ENCODE peak calls at places on chromosomes 1 and 21, in eight cellular contexts. One of them, this sample, is unnamed.

GRCh38 chr1:234589854-234590620 is 19.9 kb downstream of the IRF2BP2 start:
- DNase-seq in GM13976: no peak
- DNase-seq in colonic mucosa: no peak
- DNase-seq in choroid plexus epithelial cell: peak
- DNase-seq in GM10248: no peak
- DNase-seq in right lobe of liver: no peak
- DNase-seq in BJ: no peak
- DNase-seq in thoracic aorta: no peak
- DNase-seq in this sample: no peak

GRCh38 chr1:244837597-244838258 is 2.3 kb downstream of the COX20 start:
- DNase-seq in GM13976: no peak
- DNase-seq in colonic mucosa: no peak
- DNase-seq in choroid plexus epithelial cell: no peak
- DNase-seq in GM10248: no peak
- DNase-seq in right lobe of liver: no peak
- DNase-seq in BJ: no peak
- DNase-seq in thoracic aorta: no peak
- DNase-seq in this sample: no peak

GRCh38 chr21:18985584-18985983 is 582.0 kb upstream of the TMPRSS15 start:
- DNase-seq in GM13976: no peak
- DNase-seq in colonic mucosa: no peak
- DNase-seq in choroid plexus epithelial cell: no peak
- DNase-seq in GM10248: no peak
- DNase-seq in right lobe of liver: no peak
- DNase-seq in BJ: no peak
- DNase-seq in thoracic aorta: no peak
- DNase-seq in this sample: no peak

GRCh38 chr1:20233394-20233793 is 47.1 kb upstream of the PLA2G2C start:
- DNase-seq in GM13976: peak
- DNase-seq in colonic mucosa: no peak
- DNase-seq in choroid plexus epithelial cell: peak
- DNase-seq in GM10248: peak
- DNase-seq in right lobe of liver: no peak
- DNase-seq in BJ: no peak
- DNase-seq in thoracic aorta: no peak
- DNase-seq in this sample: peak

GRCh38 chr1:175207971-175208370 is 15.4 kb upstream of the KIAA0040 start:
- DNase-seq in GM13976: no peak
- DNase-seq in colonic mucosa: no peak
- DNase-seq in choroid plexus epithelial cell: no peak
- DNase-seq in GM10248: no peak
- DNase-seq in right lobe of liver: no peak
- DNase-seq in BJ: no peak
- DNase-seq in thoracic aorta: no peak
- DNase-seq in this sample: no peak

GRCh38 chr1:157107702-157108101 is 8.1 kb upstream of the ETV3L start:
- DNase-seq in GM13976: no peak
- DNase-seq in colonic mucosa: no peak
- DNase-seq in choroid plexus epithelial cell: no peak
- DNase-seq in GM10248: no peak
- DNase-seq in right lobe of liver: no peak
- DNase-seq in BJ: no peak
- DNase-seq in thoracic aorta: no peak
- DNase-seq in this sample: no peak

GRCh38 chr21:39004776-39005605 is 178.3 kb downstream of the PSMG1 start:
- DNase-seq in GM13976: no peak
- DNase-seq in colonic mucosa: peak
- DNase-seq in choroid plexus epithelial cell: peak
- DNase-seq in GM10248: no peak
- DNase-seq in right lobe of liver: peak
- DNase-seq in BJ: no peak
- DNase-seq in thoracic aorta: no peak
- DNase-seq in this sample: no peak

GRCh38 chr21:34544032-34544496 is 32.1 kb upstream of the KCNE1 start:
- DNase-seq in GM13976: no peak
- DNase-seq in colonic mucosa: peak
- DNase-seq in choroid plexus epithelial cell: peak
- DNase-seq in GM10248: no peak
- DNase-seq in right lobe of liver: peak
- DNase-seq in BJ: no peak
- DNase-seq in thoracic aorta: no peak
- DNase-seq in this sample: no peak

GRCh38 chr1:9181176-9181906 is 52.4 kb upstream of the GPR157 start:
- DNase-seq in GM13976: peak
- DNase-seq in colonic mucosa: peak
- DNase-seq in choroid plexus epithelial cell: peak
- DNase-seq in GM10248: peak
- DNase-seq in right lobe of liver: peak
- DNase-seq in BJ: no peak
- DNase-seq in thoracic aorta: no peak
- DNase-seq in this sample: peak

GRCh38 chr1:25590096-25590824 is 26.3 kb upstream of the MAN1C1 start:
- DNase-seq in GM13976: no peak
- DNase-seq in colonic mucosa: no peak
- DNase-seq in choroid plexus epithelial cell: peak
- DNase-seq in GM10248: no peak
- DNase-seq in right lobe of liver: no peak
- DNase-seq in BJ: no peak
- DNase-seq in thoracic aorta: peak
- DNase-seq in this sample: no peak

GRCh38 chr1:238596703-238597102 is 706.0 kb upstream of the ZP4 start:
- DNase-seq in GM13976: no peak
- DNase-seq in colonic mucosa: no peak
- DNase-seq in choroid plexus epithelial cell: no peak
- DNase-seq in GM10248: no peak
- DNase-seq in right lobe of liver: no peak
- DNase-seq in BJ: no peak
- DNase-seq in thoracic aorta: no peak
- DNase-seq in this sample: no peak

GRCh38 chr21:16072692-16073091 is 342.9 kb downstream of the USP25 start:
- DNase-seq in GM13976: no peak
- DNase-seq in colonic mucosa: no peak
- DNase-seq in choroid plexus epithelial cell: peak
- DNase-seq in GM10248: no peak
- DNase-seq in right lobe of liver: no peak
- DNase-seq in BJ: peak
- DNase-seq in thoracic aorta: no peak
- DNase-seq in this sample: no peak

GRCh38 chr1:36008546-36009197 is 75.2 kb upstream of the TEKT2 start:
- DNase-seq in GM13976: no peak
- DNase-seq in colonic mucosa: no peak
- DNase-seq in choroid plexus epithelial cell: peak
- DNase-seq in GM10248: no peak
- DNase-seq in right lobe of liver: no peak
- DNase-seq in BJ: peak
- DNase-seq in thoracic aorta: no peak
- DNase-seq in this sample: no peak

GRCh38 chr21:9737871-9738520 is 783.4 kb upstream of the TPTE start:
- DNase-seq in GM13976: no peak
- DNase-seq in colonic mucosa: no peak
- DNase-seq in choroid plexus epithelial cell: no peak
- DNase-seq in GM10248: no peak
- DNase-seq in right lobe of liver: no peak
- DNase-seq in BJ: no peak
- DNase-seq in thoracic aorta: no peak
- DNase-seq in this sample: no peak

GRCh38 chr1:156772728-156773497 is 5.6 kb downstream of the PRCC start:
- DNase-seq in GM13976: no peak
- DNase-seq in colonic mucosa: no peak
- DNase-seq in choroid plexus epithelial cell: no peak
- DNase-seq in GM10248: no peak
- DNase-seq in right lobe of liver: no peak
- DNase-seq in BJ: no peak
- DNase-seq in thoracic aorta: no peak
- DNase-seq in this sample: no peak

GRCh38 chr1:89918794-89919155 is 76.1 kb upstream of the ZNF326 start:
- DNase-seq in GM13976: no peak
- DNase-seq in colonic mucosa: no peak
- DNase-seq in choroid plexus epithelial cell: no peak
- DNase-seq in GM10248: no peak
- DNase-seq in right lobe of liver: no peak
- DNase-seq in BJ: no peak
- DNase-seq in thoracic aorta: no peak
- DNase-seq in this sample: no peak

GRCh38 chr21:32562426-32562825 is 22.9 kb downstream of the TCP10L start:
- DNase-seq in GM13976: no peak
- DNase-seq in colonic mucosa: no peak
- DNase-seq in choroid plexus epithelial cell: peak
- DNase-seq in GM10248: no peak
- DNase-seq in right lobe of liver: no peak
- DNase-seq in BJ: peak
- DNase-seq in thoracic aorta: peak
- DNase-seq in this sample: no peak
- TF ChIP-seq CTCF in GM13976: no peak
- TF ChIP-seq CTCF in colonic mucosa: no peak
- TF ChIP-seq CTCF in choroid plexus epithelial cell: peak
- TF ChIP-seq CTCF in GM10248: no peak
- TF ChIP-seq CTCF in right lobe of liver: peak
- TF ChIP-seq CTCF in BJ: peak
- TF ChIP-seq CTCF in thoracic aorta: peak
- TF ChIP-seq CTCF in this sample: no peak

GRCh38 chr1:32749726-32750224 is 47.2 kb upstream of the SYNC start:
- DNase-seq in GM13976: no peak
- DNase-seq in colonic mucosa: no peak
- DNase-seq in choroid plexus epithelial cell: no peak
- DNase-seq in GM10248: no peak
- DNase-seq in right lobe of liver: no peak
- DNase-seq in BJ: no peak
- DNase-seq in thoracic aorta: no peak
- DNase-seq in this sample: no peak
- TF ChIP-seq CTCF in GM13976: no peak
- TF ChIP-seq CTCF in colonic mucosa: no peak
- TF ChIP-seq CTCF in choroid plexus epithelial cell: no peak
- TF ChIP-seq CTCF in GM10248: no peak
- TF ChIP-seq CTCF in right lobe of liver: no peak
- TF ChIP-seq CTCF in BJ: no peak
- TF ChIP-seq CTCF in thoracic aorta: no peak
- TF ChIP-seq CTCF in this sample: no peak

GRCh38 chr1:162040657-162041056 is 17.0 kb upstream of the OLFML2B start:
- DNase-seq in GM13976: no peak
- DNase-seq in colonic mucosa: no peak
- DNase-seq in choroid plexus epithelial cell: peak
- DNase-seq in GM10248: no peak
- DNase-seq in right lobe of liver: no peak
- DNase-seq in BJ: no peak
- DNase-seq in thoracic aorta: no peak
- DNase-seq in this sample: no peak
- TF ChIP-seq CTCF in GM13976: no peak
- TF ChIP-seq CTCF in colonic mucosa: peak
- TF ChIP-seq CTCF in choroid plexus epithelial cell: peak
- TF ChIP-seq CTCF in GM10248: peak
- TF ChIP-seq CTCF in right lobe of liver: peak
- TF ChIP-seq CTCF in BJ: peak
- TF ChIP-seq CTCF in thoracic aorta: no peak
- TF ChIP-seq CTCF in this sample: peak

DNA sequence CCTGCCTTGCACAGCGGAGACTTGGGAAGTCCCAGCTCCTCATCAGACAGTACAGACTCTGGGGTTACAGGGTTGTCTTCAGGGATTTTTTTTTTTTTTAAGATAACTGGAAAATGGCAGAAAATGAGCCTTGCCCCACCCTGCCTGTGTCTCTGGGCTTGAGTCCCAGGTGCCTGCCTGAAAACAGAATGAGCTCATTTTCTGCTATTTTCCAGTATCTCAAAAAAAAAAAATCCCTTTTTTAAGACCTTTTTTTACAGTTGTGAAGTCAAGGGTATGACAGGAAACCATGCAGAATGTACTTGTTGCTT is 10.1 kb downstream of the SLX9 start:
- DNase-seq in GM13976: no peak
- DNase-seq in colonic mucosa: no peak
- DNase-seq in choroid plexus epithelial cell: no peak
- DNase-seq in GM10248: no peak
- DNase-seq in right lobe of liver: no peak
- DNase-seq in BJ: no peak
- DNase-seq in thoracic aorta: no peak
- DNase-seq in this sample: no peak
- TF ChIP-seq CTCF in GM13976: no peak
- TF ChIP-seq CTCF in colonic mucosa: peak
- TF ChIP-seq CTCF in choroid plexus epithelial cell: no peak
- TF ChIP-seq CTCF in GM10248: no peak
- TF ChIP-seq CTCF in right lobe of liver: no peak
- TF ChIP-seq CTCF in BJ: no peak
- TF ChIP-seq CTCF in thoracic aorta: peak
- TF ChIP-seq CTCF in this sample: no peak

DNA sequence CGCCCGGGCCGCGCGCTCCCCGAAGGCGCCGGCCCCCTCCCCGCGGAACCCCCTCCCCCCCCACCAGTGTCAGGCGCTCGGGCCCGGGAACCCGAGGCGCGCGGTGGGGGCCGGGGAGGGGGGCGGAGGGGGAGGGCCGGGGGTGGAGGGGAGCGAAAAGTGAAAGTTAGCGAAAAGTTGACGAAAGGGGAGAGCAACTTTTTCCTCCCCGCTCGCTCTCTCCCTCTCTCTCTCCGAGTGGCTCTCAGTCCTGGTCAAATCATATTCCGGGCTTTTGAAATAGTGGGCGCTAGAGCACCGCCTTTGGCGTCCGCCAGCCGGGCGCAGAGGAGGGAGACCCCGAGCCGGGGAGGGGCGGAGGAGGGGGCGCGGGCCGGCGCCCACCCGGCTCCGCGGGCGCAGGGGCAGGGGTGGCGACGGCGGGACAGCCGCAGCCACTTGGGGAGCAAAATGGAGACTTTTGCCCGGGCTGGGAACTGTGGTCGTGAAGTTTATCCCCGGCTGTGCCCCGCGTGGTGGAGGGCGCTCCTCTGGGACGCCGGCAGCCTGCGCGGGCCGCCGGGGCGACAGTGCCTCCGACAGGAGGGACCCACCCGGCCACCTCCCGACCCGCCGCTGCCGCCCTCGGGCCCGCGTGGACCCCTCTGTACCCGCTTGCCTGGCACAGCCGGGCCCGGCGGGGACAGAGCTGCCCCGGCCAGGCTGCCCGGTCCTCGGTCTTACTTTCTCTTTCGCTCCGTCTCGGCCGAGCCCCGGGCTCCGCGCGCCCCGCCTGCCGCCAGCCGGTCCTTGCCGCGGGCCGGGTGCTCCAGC is 694 bp downstream of the PRDM16 start:
- DNase-seq in GM13976: no peak
- DNase-seq in colonic mucosa: peak
- DNase-seq in choroid plexus epithelial cell: peak
- DNase-seq in GM10248: no peak
- DNase-seq in right lobe of liver: peak
- DNase-seq in BJ: no peak
- DNase-seq in thoracic aorta: no peak
- DNase-seq in this sample: no peak
- TF ChIP-seq CTCF in GM13976: no peak
- TF ChIP-seq CTCF in colonic mucosa: no peak
- TF ChIP-seq CTCF in choroid plexus epithelial cell: peak
- TF ChIP-seq CTCF in GM10248: no peak
- TF ChIP-seq CTCF in right lobe of liver: peak
- TF ChIP-seq CTCF in BJ: peak
- TF ChIP-seq CTCF in thoracic aorta: no peak
- TF ChIP-seq CTCF in this sample: no peak

This sample was measured in GM13977.